ENCODE peak calls at places on chromosome 10, in four cellular contexts. E, T, V and I are unnamed samples.

GRCh38 chr10:34045571-34046190 is 711.2 kb upstream of the NRP1 start:
- DNase-seq in V (no peak), T (no peak), E (no peak), I (peak)

GRCh38 chr10:104406715-104407517 is 53.3 kb downstream of the CFAP58 start:
- DNase-seq in T (peak), E (no peak), V (no peak), I (peak)

GRCh38 chr10:44335330-44336021 is 49.4 kb downstream of the CXCL12 start:
- DNase-seq in T (no peak), E (no peak), V (no peak), I (no peak)

GRCh38 chr10:96740579-96741281 is 20.4 kb upstream of the PIK3AP1 start:
- DNase-seq in V (no peak), T (no peak), E (no peak), I (peak)

GRCh38 chr10:50605280-50606270 is 18.2 kb downstream of the SGMS1 start:
- DNase-seq in T (peak), V (no peak), E (no peak), I (peak)

GRCh38 chr10:95395947-95396449 is 105.2 kb upstream of the PDLIM1 start:
- DNase-seq in E (no peak), V (no peak), T (no peak), I (no peak)

GRCh38 chr10:14605231-14605925 is 169.3 kb downstream of the FAM107B start:
- DNase-seq in T (peak), V (no peak), E (peak), I (peak)

GRCh38 chr10:15140640-15141039 is 27.9 kb downstream of the NMT2 start:
- DNase-seq in V (no peak), T (no peak), E (no peak), I (no peak)

GRCh38 chr10:48782321-48782720 is 97.6 kb downstream of the WDFY4 start:
- DNase-seq in E (no peak), T (no peak), V (no peak), I (no peak)

GRCh38 chr10:14661818-14662217 is 112.9 kb downstream of the FAM107B start:
- DNase-seq in T (no peak), E (no peak), V (no peak), I (no peak)

GRCh38 chr10:72087969-72088878 is at the start of gene SPOCK2:
- DNase-seq in V (no peak), T (no peak), E (no peak), I (peak)

GRCh38 chr10:88848499-88848898 is 3.1 kb downstream of the ANKRD22 start:
- DNase-seq in V (no peak), T (peak), E (no peak), I (peak)

GRCh38 chr10:21042536-21042935 is 145.4 kb upstream of the NEBL start:
- DNase-seq in E (no peak), V (no peak), T (no peak), I (no peak)

GRCh38 chr10:31619410-31620095 is 300.5 kb downstream of the ZEB1 start:
- DNase-seq in T (no peak), E (no peak), V (no peak), I (no peak)

GRCh38 chr10:28975891-28976471 is 298.7 kb downstream of the BAMBI start:
- DNase-seq in V (no peak), E (peak), T (no peak), I (peak)

GRCh38 chr10:45410489-45410806 is 36.4 kb downstream of the ALOX5 start:
- DNase-seq in T (no peak), E (no peak), V (no peak), I (no peak)

GRCh38 chr10:74081192-74081803 is 69.3 kb downstream of the AP3M1 start:
- DNase-seq in V (no peak), T (peak), E (peak), I (peak)

GRCh38 chr10:74585231-74586087 is 240.9 kb upstream of the KAT6B start:
- DNase-seq in V (no peak), E (no peak), T (no peak), I (peak)

GRCh38 chr10:17580853-17581252 is 36.3 kb downstream of the HACD1 start:
- DNase-seq in V (no peak), E (no peak), T (no peak), I (no peak)

GRCh38 chr10:1425886-1426285 is 311.4 kb downstream of the ADARB2 start:
- DNase-seq in V (no peak), E (no peak), T (no peak), I (no peak)

GRCh38 chr10:35979116-35979515 is 337.0 kb upstream of the FZD8 start:
- DNase-seq in V (no peak), E (no peak), T (no peak), I (peak)

GRCh38 chr10:7015457-7015856 is 395.4 kb downstream of the SFMBT2 start:
- DNase-seq in E (no peak), V (no peak), T (peak), I (no peak)

GRCh38 chr10:77649333-77650331 is 12.0 kb upstream of the KCNMA1 start:
- DNase-seq in V (no peak), T (no peak), E (no peak), I (no peak)

GRCh38 chr10:127976701-127977367 is 69.9 kb downstream of the PTPRE start:
- DNase-seq in E (no peak), V (no peak), T (no peak), I (peak)

GRCh38 chr10:95865814-95866447 is 41.8 kb upstream of the CC2D2B start:
- DNase-seq in V (no peak), T (no peak), E (peak), I (no peak)

GRCh38 chr10:100766693-100767427 is 21.5 kb downstream of the PAX2 start:
- DNase-seq in V (no peak), E (no peak), T (peak), I (no peak)

GRCh38 chr10:125151824-125152634 is 8.3 kb downstream of the CTBP2 start:
- DNase-seq in E (no peak), V (no peak), T (no peak), I (no peak)
- H3K4me3 ChIP-seq in E (peak), V (peak), T (no peak), I (no peak)

DNA sequence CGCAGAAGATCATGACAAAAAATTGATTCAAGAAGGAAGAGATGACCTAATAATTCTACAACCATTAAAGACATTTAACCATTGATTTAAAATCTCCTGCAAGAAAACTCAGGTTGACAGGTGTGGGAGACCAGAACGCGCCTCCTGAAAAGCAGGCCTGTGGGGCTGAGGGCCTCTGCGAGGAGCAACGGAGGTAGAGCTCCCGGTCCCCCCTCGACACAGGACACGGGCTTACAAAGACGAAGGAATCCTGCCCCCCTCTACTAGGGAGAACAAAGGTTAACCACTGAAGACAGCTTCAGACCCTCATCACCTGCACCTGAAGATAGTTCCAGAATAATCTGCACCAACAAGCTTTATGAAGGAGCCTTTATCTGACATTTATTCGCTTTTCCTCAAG is 55.9 kb upstream of the INPP5A start:
- DNase-seq in V (peak), E (no peak), T (no peak), I (no peak)
- H3K4me3 ChIP-seq in V (no peak), E (no peak), T (no peak), I (no peak)

DNA sequence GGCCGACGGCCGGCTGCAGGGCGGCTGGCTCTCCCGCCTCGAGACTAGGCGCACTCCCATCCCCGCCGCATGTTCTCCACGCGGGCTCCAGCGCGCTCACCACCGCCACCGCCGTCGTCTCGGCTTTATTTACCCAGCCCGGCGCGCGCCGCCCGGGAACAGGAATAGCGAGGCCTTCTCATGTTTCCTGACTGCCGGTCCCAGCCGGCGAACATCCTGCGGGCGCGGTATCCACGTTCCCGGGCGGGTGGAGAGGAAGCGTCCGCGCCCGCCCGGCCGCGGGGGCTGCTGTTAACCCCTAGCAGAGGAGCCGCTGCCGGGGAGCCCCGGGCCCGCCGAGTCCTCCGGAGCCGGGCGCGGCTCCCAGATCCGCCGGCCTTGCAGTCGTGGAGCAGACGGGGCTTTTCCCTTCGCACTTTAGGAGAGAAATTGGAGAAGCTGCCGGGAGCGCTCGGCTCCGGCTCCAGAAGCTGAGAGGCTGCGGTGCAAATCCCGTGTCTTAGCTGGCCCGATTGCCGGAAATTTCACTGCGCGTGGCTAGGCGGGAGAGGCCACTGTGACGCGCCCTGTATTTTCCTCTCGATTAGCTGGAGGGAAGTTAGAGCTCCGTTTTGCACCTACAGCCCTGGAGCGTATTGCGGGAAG is at the start of gene MKX:
- DNase-seq in V (peak), T (peak), E (no peak), I (no peak)
- H3K4me3 ChIP-seq in V (peak), T (peak), E (peak), I (no peak)

DNA sequence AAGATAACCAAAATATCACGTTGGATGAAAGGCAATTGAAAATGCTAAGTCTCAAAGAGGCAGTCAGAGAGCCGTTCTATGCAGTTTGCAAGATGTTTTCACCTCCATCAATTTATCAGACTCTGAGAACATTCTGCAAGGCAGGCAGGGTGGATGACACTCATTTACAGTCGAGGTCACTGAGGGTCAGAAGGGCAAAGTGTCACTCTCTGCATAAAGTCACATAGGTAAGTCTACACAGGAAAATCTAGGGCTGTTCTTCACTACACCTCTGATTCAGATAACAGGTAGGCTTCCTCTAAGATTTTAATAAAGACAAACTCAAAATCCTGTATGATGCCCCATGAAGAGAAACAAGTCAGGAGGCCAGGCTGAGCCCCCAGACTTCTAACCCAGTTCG is 1.4 kb upstream of the PLEKHA1 start:
- DNase-seq in T (no peak), V (no peak), E (no peak), I (no peak)
- H3K4me3 ChIP-seq in T (peak), V (no peak), E (no peak), I (no peak)

GRCh38 chr10:91604936-91605534 is 27.8 kb downstream of the PPP1R3C start:
- DNase-seq in T (peak), V (no peak), E (no peak), I (peak)

GRCh38 chr10:91603931-91604331 is 28.9 kb downstream of the PPP1R3C start:
- DNase-seq in T (peak), E (peak), V (no peak), I (peak)

GRCh38 chr10:91602449-91602848 is 30.4 kb downstream of the PPP1R3C start:
- DNase-seq in E (peak), T (no peak), V (no peak), I (no peak)

GRCh38 chr10:91604462-91604935 is 28.4 kb downstream of the PPP1R3C start:
- DNase-seq in E (no peak), V (no peak), T (no peak), I (peak)

DNA sequence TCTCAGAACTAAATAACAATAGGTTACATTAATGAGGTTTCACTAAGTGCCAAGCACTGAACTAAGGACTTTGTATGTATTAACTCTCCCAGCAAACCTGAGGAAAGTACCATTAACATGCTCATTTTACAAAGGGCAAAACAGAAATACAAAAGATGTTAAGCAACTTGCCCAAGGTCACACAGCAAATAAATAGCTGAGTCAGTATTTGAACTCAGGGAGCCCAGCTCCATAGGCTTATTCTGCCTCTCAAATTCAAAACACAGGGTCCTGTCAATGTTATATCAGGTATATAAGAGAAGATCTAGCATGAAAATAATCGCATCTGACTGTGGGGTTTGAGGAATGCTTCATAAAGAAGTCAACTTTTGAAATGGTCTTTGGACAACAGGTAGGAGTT is 29.7 kb downstream of the PPP1R3C start:
- DNase-seq in V (no peak), T (no peak), E (no peak), I (no peak)
- H3K4me3 ChIP-seq in V (no peak), T (no peak), E (no peak), I (no peak)

DNA sequence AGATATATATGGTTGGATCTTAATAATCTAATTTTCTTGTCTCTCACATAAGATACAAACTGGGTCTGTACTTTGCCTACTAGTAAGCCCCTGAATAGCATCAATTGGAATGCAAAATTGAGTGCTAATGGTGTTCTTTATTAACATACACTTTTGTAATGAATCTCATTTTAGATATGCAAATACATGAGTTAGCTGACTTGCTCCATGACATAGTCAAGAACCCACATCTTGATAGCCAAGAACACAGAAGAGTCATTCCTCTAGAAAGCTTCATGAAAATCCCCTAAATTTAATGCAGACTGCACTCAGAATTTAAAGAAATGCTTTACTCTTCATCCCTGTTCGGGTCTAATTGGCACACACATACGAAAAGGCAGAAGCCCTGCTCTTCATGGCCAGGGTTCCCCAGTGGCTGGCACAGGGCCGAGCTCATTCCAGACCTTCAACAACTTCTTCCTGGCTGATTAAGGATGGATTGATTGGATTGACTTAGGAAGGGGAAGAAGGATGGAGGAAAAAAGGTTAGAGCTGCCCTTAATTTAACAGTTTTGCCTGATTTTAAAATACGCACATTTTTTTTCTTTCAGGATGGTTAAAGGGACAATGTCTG is 431.1 kb upstream of the KLF6 start:
- DNase-seq in E (no peak), V (no peak), T (no peak), I (no peak)
- H3K4me3 ChIP-seq in E (no peak), V (no peak), T (no peak), I (no peak)